ENCODE peak calls at places on chromosomes 5 and 9, in ten cellular contexts. A, B, W, L, T, Q, F, K, N and X are unnamed samples.

GRCh38 chr9:107707419-107707837 is 217.9 kb upstream of the KLF4 start:
- DNase-seq in K (no peak), Q (no peak), N (no peak), B (no peak), W (no peak), F (peak), A (no peak), T (no peak), L (no peak), X (no peak)

GRCh38 chr9:5719546-5719945 is 90.6 kb downstream of the RIC1 start:
- DNase-seq in Q (no peak), A (no peak), L (no peak), T (no peak), W (no peak), N (no peak), K (no peak), F (no peak), B (no peak), X (no peak)

GRCh38 chr9:31144614-31145013 is 1239.8 kb upstream of the ACO1 start:
- DNase-seq in Q (no peak), F (no peak), L (no peak), B (no peak), N (no peak), K (no peak), W (no peak), A (no peak), T (no peak), X (no peak)

GRCh38 chr5:80495891-80496290 is 8.0 kb downstream of the FAM151B start:
- DNase-seq in Q (no peak), W (no peak), L (no peak), A (no peak), B (no peak), K (no peak), T (no peak), F (no peak), N (no peak), X (no peak)

GRCh38 chr5:68110894-68111293 is 104.7 kb upstream of the PIK3R1 start:
- DNase-seq in W (no peak), T (no peak), K (no peak), Q (no peak), A (no peak), N (no peak), B (no peak), L (no peak), F (no peak), X (no peak)

GRCh38 chr9:19049872-19050636 is 827 bp downstream of the RRAGA start:
- DNase-seq in K (no peak), N (no peak), Q (no peak), A (no peak), W (no peak), F (peak), T (no peak), B (no peak), L (no peak), X (no peak)

GRCh38 chr5:154198611-154199230 is 8.2 kb downstream of the GALNT10 start:
- DNase-seq in T (no peak), W (peak), N (no peak), K (no peak), A (no peak), Q (no peak), F (peak), B (no peak), L (no peak), X (no peak)

GRCh38 chr9:81416476-81417298 is 272.7 kb downstream of the TLE1 start:
- DNase-seq in W (no peak), A (no peak), Q (no peak), T (no peak), L (no peak), F (no peak), K (no peak), N (no peak), B (no peak), X (no peak)

GRCh38 chr9:136859821-136860269 is 6.3 kb downstream of the EDF1 start:
- DNase-seq in F (no peak), A (no peak), W (no peak), Q (no peak), K (no peak), N (no peak), B (no peak), L (no peak), T (peak), X (peak)

GRCh38 chr5:38672059-38672791 is 115.8 kb upstream of the LIFR start:
- DNase-seq in F (peak), W (no peak), K (no peak), L (no peak), A (no peak), B (no peak), T (no peak), N (no peak), Q (no peak), X (no peak)

GRCh38 chr5:11384441-11385250 is 519.6 kb downstream of the CTNND2 start:
- DNase-seq in L (peak), K (no peak), F (no peak), Q (peak), T (peak), B (no peak), A (no peak), N (no peak), W (no peak), X (peak)

GRCh38 chr5:139961435-139962157 is 81.5 kb downstream of the NRG2 start:
- DNase-seq in Q (peak), K (no peak), A (no peak), N (no peak), L (no peak), F (no peak), B (no peak), W (no peak), T (no peak), X (no peak)

GRCh38 chr5:61277190-61277589 is 54.9 kb upstream of the ZSWIM6 start:
- DNase-seq in B (no peak), N (no peak), L (no peak), F (peak), W (no peak), K (no peak), Q (peak), A (no peak), T (no peak), X (no peak)

GRCh38 chr5:178279723-178280438 is 47.3 kb upstream of the PHYKPL start:
- DNase-seq in L (peak), W (peak), K (no peak), T (peak), N (peak), F (peak), Q (peak), A (peak), B (peak), X (peak)

GRCh38 chr5:143837306-143837848 is 25.4 kb downstream of the HMHB1 start:
- DNase-seq in Q (no peak), A (no peak), F (peak), B (no peak), K (peak), W (peak), T (no peak), L (no peak), N (no peak), X (no peak)

GRCh38 chr9:93586290-93587057 is 10.1 kb downstream of the PHF2 start:
- DNase-seq in K (no peak), F (no peak), N (no peak), T (peak), Q (no peak), A (no peak), B (peak), L (no peak), W (no peak), X (no peak)

GRCh38 chr5:2997179-2997578 is 245.7 kb upstream of the IRX2 start:
- DNase-seq in W (no peak), F (no peak), Q (no peak), K (no peak), B (no peak), L (no peak), N (no peak), A (no peak), T (no peak), X (no peak)

GRCh38 chr5:31492824-31493223 is 39.1 kb downstream of the DROSHA start:
- DNase-seq in Q (no peak), A (no peak), B (no peak), L (no peak), F (no peak), N (no peak), K (no peak), W (peak), T (no peak), X (no peak)

GRCh38 chr9:21968331-21969010 is 25.7 kb downstream of the CDKN2A start:
- DNase-seq in K (no peak), A (no peak), N (no peak), F (no peak), B (no peak), W (no peak), Q (no peak), L (no peak), T (peak), X (no peak)

GRCh38 chr5:97004423-97005060 is 68.7 kb downstream of the LNPEP start:
- DNase-seq in F (no peak), Q (no peak), W (no peak), L (no peak), K (no peak), B (no peak), A (no peak), N (no peak), T (no peak), X (no peak)

GRCh38 chr5:159518361-159518760 is 188.1 kb upstream of the IL12B start:
- DNase-seq in Q (no peak), T (peak), A (no peak), W (no peak), K (no peak), F (no peak), L (peak), B (no peak), N (no peak), X (no peak)

GRCh38 chr5:74977475-74977874 is 74.9 kb downstream of the GCNT4 start:
- DNase-seq in B (no peak), N (no peak), W (no peak), K (no peak), T (no peak), A (no peak), F (no peak), L (no peak), Q (no peak), X (no peak)

GRCh38 chr5:124402144-124402581 is 344.3 kb downstream of the ZNF608 start:
- DNase-seq in N (no peak), F (no peak), L (peak), W (no peak), T (no peak), B (no peak), Q (no peak), A (no peak), K (no peak), X (no peak)

GRCh38 chr5:168987540-168988300 is 313.2 kb downstream of the SLIT3 start:
- DNase-seq in B (peak), T (no peak), N (peak), L (peak), K (peak), Q (peak), A (peak), F (peak), W (peak), X (peak)

GRCh38 chr5:3004361-3005080 is 253.0 kb upstream of the IRX2 start:
- DNase-seq in T (no peak), A (no peak), K (no peak), F (no peak), B (no peak), W (no peak), Q (no peak), N (no peak), L (no peak), X (no peak)

GRCh38 chr9:7320139-7320538 is 479.4 kb downstream of the DMAC1 start:
- DNase-seq in N (no peak), A (no peak), B (no peak), W (peak), K (no peak), F (peak), T (no peak), L (no peak), Q (no peak), X (no peak)

GRCh38 chr5:147403659-147404640 is 105.9 kb downstream of the DPYSL3 start:
- DNase-seq in W (no peak), B (peak), T (no peak), Q (peak), F (peak), N (no peak), A (no peak), K (no peak), L (no peak), X (no peak)

GRCh38 chr9:72337286-72337685 is 27.7 kb downstream of the ZFAND5 start:
- DNase-seq in Q (no peak), A (no peak), B (no peak), L (no peak), N (no peak), T (no peak), K (no peak), W (no peak), F (no peak), X (no peak)

GRCh38 chr5:177008716-177009115 is 2.1 kb upstream of the UIMC1 start:
- DNase-seq in T (no peak), A (no peak), W (no peak), N (no peak), Q (no peak), L (no peak), F (no peak), K (no peak), B (no peak), X (no peak)

GRCh38 chr5:14728109-14728938 is 63.8 kb downstream of the OTULIN start:
- DNase-seq in Q (no peak), N (no peak), T (no peak), B (no peak), K (no peak), W (no peak), L (no peak), A (no peak), F (no peak), X (peak)

GRCh38 chr5:68898961-68899471 is 194.8 kb upstream of the SLC30A5 start:
- DNase-seq in F (peak), W (peak), B (no peak), L (no peak), A (no peak), T (no peak), Q (no peak), K (no peak), N (no peak), X (no peak)

GRCh38 chr9:131661954-131662621 is 77.8 kb downstream of the RAPGEF1 start:
- DNase-seq in K (no peak), F (no peak), T (no peak), B (no peak), Q (no peak), A (peak), N (peak), L (no peak), W (no peak), X (no peak)

GRCh38 chr5:28398185-28398584 is 1359.8 kb upstream of the CDH9 start:
- DNase-seq in B (no peak), T (no peak), N (no peak), W (no peak), K (no peak), Q (no peak), F (no peak), A (no peak), L (no peak), X (no peak)